ENCODE peak calls at places on chromosomes 4 and X, in six cellular contexts. W is GM12878, I is GM12891, C is H1, T is K562, Y is HepG2. N is an unnamed sample.

GRCh38 chr4:113979973-113980615 is 647 bp upstream of the ARSJ start:
- DNase-seq in W (no peak), I (no peak), C (no peak), T (no peak), Y (no peak), N (no peak)

GRCh38 chrX:133786382-133786781 is 199.0 kb downstream of the GPC3 start:
- DNase-seq in W (no peak), I (no peak), C (no peak), T (no peak), Y (no peak), N (no peak)

GRCh38 chr4:117370944-117371665 is 285.7 kb upstream of the TRAM1L1 start:
- DNase-seq in W (no peak), I (no peak), C (no peak), T (no peak), Y (no peak), N (no peak)

GRCh38 chrX:82556588-82556987 is 951.5 kb upstream of the POU3F4 start:
- DNase-seq in W (no peak), I (no peak), C (no peak), T (no peak), Y (no peak), N (no peak)

GRCh38 chr4:122755675-122756074 is 23.2 kb downstream of the BBS12 start:
- DNase-seq in W (no peak), I (no peak), C (no peak), T (no peak), Y (no peak), N (no peak)

GRCh38 chr4:92551616-92552015 is 247.8 kb downstream of the GRID2 start:
- DNase-seq in W (no peak), I (no peak), C (no peak), T (no peak), Y (no peak), N (no peak)

GRCh38 chr4:74189331-74190043 is 31.6 kb downstream of the MTHFD2L start:
- DNase-seq in W (peak), I (no peak), C (no peak), T (peak), Y (peak), N (no peak)

GRCh38 chr4:111793686-111794085 is 351.6 kb upstream of the FAM241A start:
- DNase-seq in W (no peak), I (no peak), C (no peak), T (no peak), Y (no peak), N (no peak)

GRCh38 chr4:165627128-165627527 is 245.9 kb upstream of the TLL1 start:
- DNase-seq in W (no peak), I (no peak), C (no peak), T (no peak), Y (no peak), N (no peak)

GRCh38 chr4:104286867-104287266 is 207.8 kb downstream of the CXXC4 start:
- DNase-seq in W (no peak), I (no peak), C (no peak), T (no peak), Y (no peak), N (no peak)

GRCh38 chr4:11605597-11605996 is 176.9 kb upstream of the HS3ST1 start:
- DNase-seq in W (no peak), I (no peak), C (no peak), T (no peak), Y (no peak), N (no peak)

GRCh38 chr4:9800878-9801277 is 19.4 kb downstream of the DRD5 start:
- DNase-seq in W (no peak), I (no peak), C (no peak), T (no peak), Y (no peak), N (no peak)

GRCh38 chrX:8647176-8647575 is 84.8 kb downstream of the ANOS1 start:
- DNase-seq in W (no peak), I (no peak), C (no peak), T (no peak), Y (no peak), N (no peak)

GRCh38 chrX:93874554-93874953 is 200.5 kb downstream of the FAM133A start:
- DNase-seq in W (no peak), I (no peak), C (peak), T (peak), Y (peak), N (no peak)

GRCh38 chr4:38621004-38621684 is 42.9 kb upstream of the KLF3 start:
- DNase-seq in W (no peak), I (no peak), C (peak), T (peak), Y (peak), N (no peak)

GRCh38 chrX:18291006-18291545 is 63.4 kb downstream of the SCML2 start:
- DNase-seq in W (no peak), I (no peak), C (no peak), T (no peak), Y (no peak), N (no peak)

GRCh38 chrX:32421266-32421665 is 790.1 kb downstream of the DMD start:
- DNase-seq in W (no peak), I (no peak), C (no peak), T (no peak), Y (no peak), N (no peak)

GRCh38 chrX:21758488-21758887 is 572 bp upstream of the SMPX start:
- DNase-seq in W (no peak), I (no peak), C (no peak), T (no peak), Y (no peak), N (no peak)

GRCh38 chr4:186727977-186728519 is 4.4 kb upstream of the FAT1 start:
- DNase-seq in W (no peak), I (no peak), C (no peak), T (no peak), Y (peak), N (no peak)

GRCh38 chrX:117743469-117744251 is 372.9 kb downstream of the KLHL13 start:
- DNase-seq in W (no peak), I (no peak), C (no peak), T (no peak), Y (peak), N (no peak)

GRCh38 chr4:4666693-4667642 is 125.1 kb upstream of the STX18 start:
- DNase-seq in W (no peak), I (no peak), C (no peak), T (no peak), Y (no peak), N (no peak)

GRCh38 chr4:184439856-184440592 is 34.3 kb downstream of the IRF2 start:
- DNase-seq in W (no peak), I (no peak), C (no peak), T (no peak), Y (peak), N (no peak)

GRCh38 chr4:136867465-136867864 is 664.8 kb downstream of the PCDH18 start:
- DNase-seq in W (no peak), I (no peak), C (no peak), T (no peak), Y (no peak), N (no peak)

GRCh38 chrX:53356186-53356585 is 66.3 kb downstream of the SMC1A start:
- DNase-seq in W (no peak), I (no peak), C (peak), T (peak), Y (no peak), N (no peak)

GRCh38 chr4:87946766-87947165 is 28.7 kb upstream of the SPP1 start:
- DNase-seq in W (no peak), I (no peak), C (no peak), T (no peak), Y (no peak), N (no peak)

GRCh38 chr4:113064244-113064643 is 14.8 kb downstream of the ANK2 start:
- DNase-seq in W (no peak), I (no peak), C (peak), T (no peak), Y (peak), N (no peak)

GRCh38 chrX:111283446-111283845 is 13.2 kb upstream of the CAPN6 start:
- DNase-seq in W (no peak), I (no peak), C (no peak), T (no peak), Y (no peak), N (no peak)

GRCh38 chr4:102299708-102300107 is 45.6 kb downstream of the SLC39A8 start:
- DNase-seq in W (no peak), I (no peak), C (peak), T (peak), Y (peak), N (no peak)

GRCh38 chr4:101835121-101835904 is 44.8 kb downstream of the BANK1 start:
- DNase-seq in W (no peak), I (no peak), C (no peak), T (no peak), Y (peak), N (no peak)

GRCh38 chr4:138014664-138015288 is 227.4 kb downstream of the SLC7A11 start:
- DNase-seq in W (no peak), I (no peak), C (no peak), T (no peak), Y (no peak), N (no peak)

GRCh38 chr4:78120144-78120880 is 63.2 kb downstream of the FRAS1 start:
- DNase-seq in W (no peak), I (no peak), C (no peak), T (no peak), Y (no peak), N (no peak)

DNA sequence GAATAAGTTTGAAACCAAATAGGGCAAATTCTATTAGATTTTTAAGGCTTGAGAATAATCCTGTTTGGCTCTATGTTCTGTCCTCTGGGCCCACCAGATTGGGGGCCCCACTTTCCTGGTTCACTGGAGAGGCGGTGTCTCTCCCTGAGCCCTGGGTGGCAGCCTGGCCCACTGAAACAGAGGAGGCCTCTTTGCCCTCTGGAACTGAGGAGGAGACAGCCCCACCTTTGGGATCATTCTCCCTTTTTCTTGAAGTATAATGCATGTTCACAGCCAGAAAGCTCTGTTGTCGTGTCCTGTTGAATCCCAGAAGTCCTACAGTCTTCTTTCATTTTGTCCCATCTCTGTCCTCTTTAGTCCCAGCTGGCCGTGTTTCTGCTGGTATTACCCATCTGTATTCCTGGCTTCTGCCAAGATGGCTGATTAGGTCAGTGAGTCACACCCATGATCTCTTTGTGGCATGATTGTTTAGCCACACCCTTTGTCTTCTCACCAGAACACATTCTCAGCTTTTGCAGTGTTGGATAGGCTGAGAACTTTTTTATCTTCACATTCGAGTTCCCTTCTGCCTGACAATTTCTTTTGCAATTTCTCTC is 8.1 kb upstream of the TBC1D25 start:
- DNase-seq in W (no peak), I (no peak), C (no peak), T (peak), Y (no peak), N (no peak)
- TF ChIP-seq TAF1 in W (no peak), I (no peak), C (no peak), T (no peak), Y (no peak), N (no peak)

GRCh38 chr4:108774809-108775530 is 12.1 kb upstream of the ETNPPL start:
- DNase-seq in W (no peak), I (no peak), C (no peak), T (no peak), Y (no peak), N (no peak)
- TF ChIP-seq POLR2A in W (no peak), I (no peak), C (no peak), T (no peak), Y (no peak), N (no peak)

GRCh38 chr4:181968371-181968770 is 274.8 kb upstream of the TENM3 start:
- DNase-seq in W (no peak), I (no peak), C (no peak), T (no peak), Y (no peak), N (no peak)
- TF ChIP-seq POLR2AphosphoS5 in W (no peak), I (no peak), C (no peak), T (no peak), Y (no peak), N (no peak)

GRCh38 chr4:67106846-67107467 is 438.3 kb downstream of the CENPC start:
- DNase-seq in W (no peak), I (no peak), C (no peak), T (no peak), Y (no peak), N (no peak)
- TF ChIP-seq TAF1 in W (no peak), I (no peak), C (no peak), T (no peak), Y (no peak), N (no peak)

DNA sequence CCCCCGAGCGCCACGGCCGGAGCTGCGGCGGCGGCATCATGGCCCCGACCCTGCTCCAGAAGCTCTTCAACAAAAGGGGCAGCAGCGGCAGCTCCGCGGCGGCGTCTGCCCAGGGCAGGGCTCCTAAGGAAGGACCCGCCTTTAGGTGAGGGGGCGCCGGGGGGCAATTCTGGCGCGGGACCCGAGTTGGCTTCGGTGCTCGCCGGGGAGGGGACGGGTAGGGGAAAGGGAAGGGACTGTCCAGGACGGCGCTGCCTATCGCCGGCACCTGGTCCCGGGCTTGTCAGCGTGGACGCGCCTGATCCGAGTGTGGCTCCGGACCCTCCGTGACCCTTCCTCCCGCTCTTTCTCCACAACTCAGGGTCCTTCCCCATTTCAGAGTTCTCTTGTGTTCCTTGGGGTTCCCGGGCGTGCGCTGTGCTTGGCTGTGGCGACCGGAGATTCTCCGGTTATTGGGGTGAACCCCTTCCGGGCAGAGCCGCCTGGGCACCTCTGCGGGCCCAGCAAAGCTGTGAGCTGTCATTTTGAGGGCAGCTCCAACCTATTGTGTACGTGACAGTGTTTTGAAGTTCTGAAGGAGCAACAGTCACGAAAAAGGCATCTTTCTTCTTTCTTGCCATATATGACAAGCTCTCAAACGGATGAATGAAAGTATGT is 477 bp downstream of the FNIP2 start:
- DNase-seq in W (no peak), I (peak), C (peak), T (peak), Y (no peak), N (no peak)
- TF ChIP-seq POLR2A in W (no peak), I (no peak), C (no peak), T (no peak), Y (no peak), N (no peak)

GRCh38 chrX:103607385-103608304 is at the start of gene TCEAL3:
- DNase-seq in W (no peak), I (no peak), C (peak), T (no peak), Y (no peak), N (no peak)
- TF ChIP-seq POLR2AphosphoS5 in W (no peak), I (no peak), C (no peak), T (no peak), Y (no peak), N (no peak)

DNA sequence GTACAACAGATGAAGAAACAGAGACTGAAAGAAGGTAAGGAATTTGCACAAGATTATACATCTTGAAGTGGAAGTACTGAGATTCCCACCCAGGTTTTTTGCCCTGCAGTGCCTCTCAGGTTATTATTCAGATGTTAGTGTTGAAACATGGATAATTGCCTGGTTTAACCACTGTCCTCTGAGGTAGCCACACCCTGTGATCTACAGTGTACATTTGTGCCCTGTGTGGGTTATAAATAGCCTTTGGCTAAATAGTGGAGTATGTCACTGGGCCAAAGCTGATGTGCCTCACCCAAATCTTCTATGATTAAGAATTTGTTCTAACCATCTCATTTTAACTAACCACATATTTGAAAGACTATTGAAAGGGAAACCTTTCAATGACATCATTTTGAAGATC is 5.4 kb upstream of the ASB5 start:
- DNase-seq in W (no peak), I (no peak), C (no peak), T (no peak), Y (no peak), N (no peak)
- TF ChIP-seq TAF1 in W (no peak), I (no peak), C (no peak), T (no peak), Y (no peak), N (no peak)

GRCh38 chr4:40058854-40059253 is 2.2 kb downstream of the N4BP2 start:
- DNase-seq in W (no peak), I (no peak), C (no peak), T (no peak), Y (no peak), N (no peak)

GRCh38 chr4:40058121-40058520 is 1.5 kb downstream of the N4BP2 start:
- DNase-seq in W (no peak), I (no peak), C (no peak), T (peak), Y (no peak), N (no peak)

GRCh38 chr4:40055873-40056721 is 553 bp upstream of the N4BP2 start:
- DNase-seq in W (no peak), I (peak), C (peak), T (peak), Y (peak), N (peak)

GRCh38 chr4:40056722-40057539 is at the start of gene N4BP2:
- DNase-seq in W (peak), I (peak), C (peak), T (peak), Y (peak), N (peak)

DNA sequence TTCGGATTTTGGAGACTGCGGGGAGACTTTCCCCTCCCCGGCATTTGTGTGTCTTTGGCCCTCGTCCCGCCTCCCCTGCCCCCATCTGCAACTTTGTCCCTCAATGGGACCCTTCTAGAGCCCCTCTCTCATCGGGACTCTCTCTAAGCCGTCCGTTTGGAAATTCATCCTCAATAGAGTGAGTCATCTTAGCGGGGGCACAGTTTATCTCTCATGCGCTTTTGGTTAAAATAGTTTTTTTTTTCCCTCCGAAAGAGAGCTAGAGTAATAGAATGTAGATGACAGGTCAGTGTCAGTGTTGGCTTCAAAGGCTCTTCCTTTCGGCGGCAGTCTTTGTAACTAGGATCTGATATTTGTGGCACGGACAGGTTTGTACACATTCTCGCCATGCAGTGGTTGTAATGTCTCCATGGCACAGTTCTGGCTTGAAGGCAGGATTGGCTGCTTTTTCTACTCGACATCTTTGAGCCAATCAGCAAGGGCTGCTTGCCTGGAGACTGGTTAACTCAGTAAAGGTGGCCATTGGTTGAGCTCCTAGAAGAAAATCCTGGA is 966 bp downstream of the N4BP2 start:
- DNase-seq in W (peak), I (peak), C (peak), T (peak), Y (peak), N (peak)
- TF ChIP-seq POLR2A in W (peak), I (peak), C (no peak), T (peak), Y (peak), N (peak)

GRCh38 chrX:63561425-63561824 is 210.3 kb upstream of the SPIN4 start:
- DNase-seq in W (no peak), I (no peak), C (no peak), T (peak), Y (no peak), N (no peak)

GRCh38 chrX:63560601-63561218 is 209.6 kb upstream of the SPIN4 start:
- DNase-seq in W (peak), I (peak), C (peak), T (peak), Y (peak), N (peak)
- TF ChIP-seq POLR2AphosphoS5 in W (peak), I (no peak), C (no peak), T (no peak), Y (peak), N (no peak)

GRCh38 chrX:16778545-16778944 is 7.7 kb upstream of the TXLNG start:
- DNase-seq in W (no peak), I (no peak), C (no peak), T (no peak), Y (peak), N (no peak)
- TF ChIP-seq TAF1 in W (no peak), I (no peak), C (no peak), T (no peak), Y (no peak), N (no peak)